ENCODE peak calls at places on chromosome 2, in five cellular contexts. Q, A, E, N and T are unnamed samples.

GRCh38 chr2:150339951-150340350 is 147.5 kb downstream of the RND3 start:
- DNase-seq in Q (no peak), A (no peak), E (no peak), N (peak), T (no peak)

GRCh38 chr2:220660277-220661155 is 911.6 kb downstream of the EPHA4 start:
- DNase-seq in Q (no peak), A (no peak), E (no peak), N (no peak), T (no peak)

GRCh38 chr2:232335859-232336215 is 42.7 kb upstream of the ALPP start:
- DNase-seq in Q (no peak), A (no peak), E (no peak), N (no peak), T (no peak)

GRCh38 chr2:58930541-58930940 is 689.4 kb upstream of the FANCL start:
- DNase-seq in Q (no peak), A (no peak), E (no peak), N (no peak), T (no peak)

GRCh38 chr2:39379643-39380524 is 57.2 kb downstream of the MAP4K3 start:
- DNase-seq in Q (no peak), A (no peak), E (peak), N (peak), T (no peak)

GRCh38 chr2:12964904-12965539 is 248.3 kb downstream of the TRIB2 start:
- DNase-seq in Q (no peak), A (no peak), E (no peak), N (no peak), T (no peak)

GRCh38 chr2:6679481-6679880 is 186.2 kb downstream of the CMPK2 start:
- DNase-seq in Q (no peak), A (no peak), E (no peak), N (no peak), T (no peak)

GRCh38 chr2:85215074-85216050 is 82.2 kb downstream of the TCF7L1 start:
- DNase-seq in Q (no peak), A (no peak), E (no peak), N (peak), T (no peak)

GRCh38 chr2:85958731-85959130 is 69.9 kb upstream of the ST3GAL5 start:
- DNase-seq in Q (no peak), A (no peak), E (no peak), N (no peak), T (no peak)